ENCODE peak calls at places on chromosomes 2 and 18, in ten cellular contexts. B is NCI-H1105; O is activated CD4-positive, alpha-beta memory T cell treated with anti-CD3 and anti-CD28 coated beads for 36 hours; L is stimulated activated CD4-positive, alpha-beta T cell treated with anti-CD3 and anti-CD28 coated beads, TNF-alpha, amount 100 ng/mL, for 48 hours; D is GM03348; K is heart left ventricle; U is SJSA1; M is kidney tubule cell; V is lung; I is progenitor cell of endocrine pancreas. P is an unnamed sample.
A peak's percentile ranks its signal among the peaks of the same experiment; 100 is the strongest.

GRCh38 chr2:235609746-235610145 is 115.9 kb downstream of the AGAP1 start:
- DNase-seq in L (no peak), M (no peak), O (no peak), V (no peak), B (no peak), K (no peak), D (no peak), I (no peak), U (no peak), P (no peak)

GRCh38 chr2:238164906-238165287 is 6.1 kb downstream of the ERFE start:
- DNase-seq in U (no peak), O (no peak), K (no peak), L (no peak), B (no peak), D (no peak), I (no peak), V (no peak), M (no peak), P (no peak)

GRCh38 chr2:25977768-25978167 is 4.5 kb downstream of the KIF3C start:
- DNase-seq in B (no peak), O (no peak), L (no peak), V (no peak), M (peak; percentile 97), I (no peak), K (no peak), D (no peak), U (no peak), P (no peak)

GRCh38 chr2:160367887-160368286 is 125.7 kb downstream of the RBMS1 start:
- DNase-seq in K (no peak), O (no peak), D (peak; percentile 76), U (peak; percentile 86), I (no peak), V (no peak), M (peak; percentile 93), L (no peak), B (no peak), P (no peak)

GRCh38 chr2:102226171-102226570 is 39.3 kb downstream of the IL1RL2 start:
- DNase-seq in B (no peak), U (no peak), L (no peak), I (no peak), D (no peak), K (no peak), M (no peak), O (no peak), V (no peak), P (no peak)

GRCh38 chr18:23237524-23238151 is 102.4 kb downstream of the CABLES1 start:
- DNase-seq in L (peak; percentile 44), D (peak; percentile 68), U (peak; percentile 74), V (peak; percentile 59), K (peak; percentile 72), I (no peak), M (peak; percentile 57), O (peak; percentile 71), B (no peak), P (peak; percentile 27)

GRCh38 chr2:28581312-28581711 is 85.5 kb downstream of the PLB1 start:
- DNase-seq in L (no peak), V (no peak), I (no peak), B (no peak), D (no peak), U (no peak), M (no peak), O (no peak), K (no peak), P (no peak)

GRCh38 chr2:130797493-130798435 is 39.0 kb upstream of the ARHGEF4 start:
- DNase-seq in B (peak; percentile 84), K (peak; percentile 95), I (peak; percentile 95), M (peak; percentile 87), L (peak; percentile 93), V (peak; percentile 85), D (peak; percentile 97), O (peak; percentile 93), U (peak; percentile 93), P (peak; percentile 91)

GRCh38 chr18:50232419-50232818 is 33.9 kb downstream of the CFAP53 start:
- DNase-seq in B (no peak), I (no peak), U (no peak), L (no peak), V (no peak), M (no peak), D (no peak), K (no peak), O (no peak), P (no peak)

GRCh38 chr18:58808349-58808748 is 56.3 kb upstream of the ZNF532 start:
- DNase-seq in M (no peak), U (no peak), D (no peak), V (no peak), I (no peak), K (no peak), L (no peak), B (no peak), O (no peak), P (no peak)

GRCh38 chr2:221649045-221649444 is 76.9 kb upstream of the EPHA4 start:
- DNase-seq in I (no peak), K (peak; percentile 35), O (no peak), U (no peak), V (no peak), L (no peak), M (no peak), D (no peak), B (peak; percentile 54), P (no peak)

GRCh38 chr2:66771359-66771978 is 336.5 kb downstream of the MEIS1 start:
- DNase-seq in B (no peak), L (no peak), M (no peak), U (no peak), K (no peak), D (peak; percentile 3), V (no peak), I (no peak), O (no peak), P (no peak)

GRCh38 chr2:63300835-63301234 is 250.2 kb downstream of the OTX1 start:
- DNase-seq in L (no peak), V (no peak), U (no peak), O (no peak), K (no peak), D (no peak), M (no peak), B (no peak), I (no peak), P (no peak)

GRCh38 chr2:159034728-159035127 is 66.3 kb downstream of the TANC1 start:
- DNase-seq in V (no peak), I (no peak), D (no peak), B (no peak), L (no peak), U (peak; percentile 54), M (no peak), O (no peak), K (no peak), P (no peak)

GRCh38 chr18:47826157-47827074 is 104.0 kb downstream of the SMAD2 start:
- DNase-seq in B (no peak), O (no peak), L (no peak), D (no peak), U (no peak), K (no peak), V (no peak), M (no peak), I (no peak), P (no peak)

GRCh38 chr2:103361712-103362111 is 599.9 kb downstream of the TMEM182 start:
- DNase-seq in L (no peak), U (no peak), K (no peak), I (no peak), V (no peak), M (no peak), B (no peak), O (no peak), D (no peak), P (no peak)

GRCh38 chr2:121386707-121387106 is 101.7 kb upstream of the TFCP2L1 start:
- DNase-seq in U (no peak), L (no peak), M (peak; percentile 57), I (no peak), B (no peak), K (no peak), O (no peak), V (no peak), D (peak; percentile 36), P (no peak)

P was measured in activated T-helper 9 cell treated with anti-CD3 and anti-CD28 coated beads, Interleukin-2, amount 50 U/mL, for 16 hours.